ENCODE peak calls at places on chromosomes 3 and 15, in ten cellular contexts. V is iPS DF 6.9; I is heart right ventricle; P is CD8-positive, alpha-beta T cell; B is HCT116; M is CD8-positive, alpha-beta memory T cell; A is small intestine; F is lower lobe of right lung; Y is DND-41; R is upper lobe of right lung. K is an unnamed sample.

GRCh38 chr15:91338763-91339162 is 238.7 kb downstream of the SV2B start:
- DNase-seq in V (peak; percentile 25), I (no peak), P (no peak), B (no peak), M (no peak), A (no peak), F (no peak), Y (no peak), R (no peak), K (no peak)

GRCh38 chr3:188316723-188317070 is 162.7 kb downstream of the LPP start:
- DNase-seq in V (no peak), I (no peak), P (no peak), B (no peak), M (no peak), A (no peak), F (no peak), Y (no peak), R (no peak), K (no peak)

GRCh38 chr3:194245975-194246561 is 105.1 kb downstream of the CPN2 start:
- DNase-seq in V (no peak), I (no peak), P (no peak), B (no peak), M (no peak), A (no peak), F (no peak), Y (no peak), R (no peak), K (no peak)

GRCh38 chr3:187979543-187979942 is 174.4 kb upstream of the LPP start:
- DNase-seq in V (no peak), I (no peak), P (no peak), B (no peak), M (peak; percentile 30), A (no peak), F (no peak), Y (peak; percentile 84), R (no peak), K (peak; percentile 64)

GRCh38 chr3:13015286-13016082 is 57.7 kb downstream of the IQSEC1 start:
- DNase-seq in V (no peak), I (peak; percentile 42), P (peak; percentile 48), B (no peak), M (peak; percentile 76), A (peak; percentile 36), F (peak; percentile 76), Y (peak; percentile 86), R (peak; percentile 81), K (peak; percentile 73)

GRCh38 chr3:48662753-48663488 is at the start of gene CELSR3:
- DNase-seq in V (no peak), I (peak; percentile 71), P (peak; percentile 37), B (peak; percentile 75), M (no peak), A (peak; percentile 51), F (peak; percentile 62), Y (no peak), R (peak; percentile 74), K (no peak)

GRCh38 chr3:3906171-3906570 is 106.9 kb downstream of the LRRN1 start:
- DNase-seq in V (no peak), I (no peak), P (no peak), B (no peak), M (no peak), A (no peak), F (no peak), Y (no peak), R (no peak), K (no peak)

GRCh38 chr3:187738400-187739124 is 6.7 kb downstream of the BCL6 start:
- DNase-seq in V (no peak), I (peak; percentile 97), P (peak; percentile 48), B (peak; percentile 83), M (peak; percentile 70), A (peak; percentile 86), F (peak; percentile 88), Y (peak; percentile 86), R (peak; percentile 87), K (peak; percentile 68)

GRCh38 chr3:55893045-55893664 is 406.0 kb upstream of the WNT5A start:
- DNase-seq in V (no peak), I (no peak), P (no peak), B (no peak), M (no peak), A (no peak), F (no peak), Y (no peak), R (no peak), K (no peak)

GRCh38 chr3:188664795-188665194 is 507.0 kb upstream of the TPRG1 start:
- DNase-seq in V (no peak), I (no peak), P (no peak), B (peak; percentile 31), M (no peak), A (peak; percentile 31), F (no peak), Y (no peak), R (no peak), K (no peak)

GRCh38 chr3:196967412-196968232 is 1.0 kb downstream of the PIGZ start:
- DNase-seq in V (no peak), I (no peak), P (no peak), B (no peak), M (no peak), A (no peak), F (no peak), Y (no peak), R (no peak), K (no peak)

GRCh38 chr3:8538904-8539303 is 37.3 kb downstream of the LMCD1 start:
- DNase-seq in V (no peak), I (no peak), P (no peak), B (no peak), M (no peak), A (no peak), F (no peak), Y (no peak), R (no peak), K (no peak)

GRCh38 chr15:43484455-43484854 is 8.5 kb downstream of the TP53BP1 start:
- DNase-seq in V (no peak), I (no peak), P (no peak), B (no peak), M (no peak), A (no peak), F (no peak), Y (no peak), R (no peak), K (no peak)

GRCh38 chr3:46930176-46930944 is 46.2 kb downstream of the CCDC12 start:
- DNase-seq in V (no peak), I (no peak), P (no peak), B (no peak), M (no peak), A (peak; percentile 44), F (peak; percentile 73), Y (no peak), R (peak; percentile 79), K (no peak)

GRCh38 chr3:19226516-19226915 is 78.2 kb downstream of the KCNH8 start:
- DNase-seq in V (no peak), I (no peak), P (no peak), B (no peak), M (no peak), A (no peak), F (no peak), Y (no peak), R (no peak), K (no peak)

GRCh38 chr3:173911446-173911845 is 513.9 kb downstream of the NLGN1 start:
- DNase-seq in V (no peak), I (no peak), P (no peak), B (no peak), M (no peak), A (no peak), F (no peak), Y (no peak), R (no peak), K (no peak)

GRCh38 chr3:133589503-133589902 is 16.0 kb downstream of the CDV3 start:
- DNase-seq in V (no peak), I (no peak), P (no peak), B (no peak), M (no peak), A (no peak), F (no peak), Y (no peak), R (no peak), K (no peak)
- H3K36me3 ChIP-seq in V (peaks cover 17% of the 10 kb centered on the region), I (no peaks in the 10 kb centered on the region), P (peaks cover 21% of the 10 kb centered on the region), B (peaks cover 43% of the 10 kb centered on the region), M (peaks cover 37% of the 10 kb centered on the region), A (peaks cover 16% of the 10 kb centered on the region), F (peaks cover 60% of the 10 kb centered on the region), Y (peaks cover 48% of the 10 kb centered on the region), R (peaks cover 54% of the 10 kb centered on the region), K (peaks cover 37% of the 10 kb centered on the region)

GRCh38 chr3:40585381-40586016 is 60.7 kb downstream of the ZNF621 start:
- DNase-seq in V (no peak), I (no peak), P (no peak), B (no peak), M (no peak), A (no peak), F (no peak), Y (no peak), R (no peak), K (no peak)
- H3K4me1 ChIP-seq in V (no peaks in the 10 kb centered on the region), I (peaks cover 29% of the 10 kb centered on the region), P (no peaks in the 10 kb centered on the region), B (no peaks in the 10 kb centered on the region), M (no peaks in the 10 kb centered on the region), A (no peaks in the 10 kb centered on the region), F (no peaks in the 10 kb centered on the region), Y (no peaks in the 10 kb centered on the region), R (peaks cover 6% of the 10 kb centered on the region), K (no peaks in the 10 kb centered on the region)

DNA sequence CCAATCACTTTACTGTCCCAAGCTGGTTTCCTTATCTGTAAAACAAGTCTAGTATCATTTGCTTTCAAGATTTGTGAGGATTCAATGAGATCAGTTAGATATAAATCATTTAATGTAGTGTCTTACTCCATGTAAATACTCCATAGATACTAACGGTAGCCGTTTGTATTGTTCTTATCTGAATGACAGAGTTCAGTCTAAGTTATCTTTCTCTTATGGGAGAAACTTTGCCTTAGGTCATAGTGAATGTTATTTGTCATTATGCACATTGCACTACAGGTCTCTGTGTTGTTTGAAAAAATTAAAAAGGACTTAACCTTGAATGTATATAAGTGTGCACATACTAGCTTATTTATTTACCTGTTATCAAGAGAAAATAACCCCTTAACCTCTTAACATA is 44.7 kb downstream of the MBNL1 start:
- DNase-seq in V (no peak), I (no peak), P (no peak), B (no peak), M (no peak), A (peak; percentile 52), F (no peak), Y (no peak), R (no peak), K (no peak)
- H3K36me3 ChIP-seq in V (no peaks in the 10 kb centered on the region), I (no peaks in the 10 kb centered on the region), P (no peaks in the 10 kb centered on the region), B (no peaks in the 10 kb centered on the region), M (no peaks in the 10 kb centered on the region), A (peaks cover 1% of the 10 kb centered on the region), F (no peaks in the 10 kb centered on the region), Y (peaks cover 43% of the 10 kb centered on the region), R (no peaks in the 10 kb centered on the region), K (no peaks in the 10 kb centered on the region)

DNA sequence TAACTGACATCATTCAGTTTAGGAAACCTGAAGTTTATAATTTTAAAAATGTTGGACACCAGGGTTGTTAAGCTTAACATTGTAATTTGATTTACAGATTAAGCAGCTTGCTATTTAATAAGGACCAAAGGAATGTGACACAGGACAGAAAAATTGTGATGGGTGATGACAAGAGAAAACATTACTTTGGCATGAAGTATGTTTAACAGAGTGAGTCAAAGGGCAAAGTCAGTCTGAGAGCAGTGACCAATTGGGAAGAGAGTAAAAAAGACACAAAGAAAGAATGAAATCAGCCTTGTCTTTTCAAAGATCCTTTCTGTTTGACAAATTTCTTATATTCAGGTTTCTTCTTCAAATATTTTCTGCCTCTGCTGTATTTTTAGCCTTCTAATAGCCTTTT is 1301.5 kb downstream of the SI start:
- DNase-seq in V (no peak), I (no peak), P (no peak), B (no peak), M (no peak), A (no peak), F (no peak), Y (no peak), R (no peak), K (no peak)
- H3K4me1 ChIP-seq in V (no peaks in the 10 kb centered on the region), I (no peaks in the 10 kb centered on the region), P (no peaks in the 10 kb centered on the region), B (peaks cover 13% of the 10 kb centered on the region), M (no peaks in the 10 kb centered on the region), A (no peaks in the 10 kb centered on the region), F (no peaks in the 10 kb centered on the region), Y (no peaks in the 10 kb centered on the region), R (no peaks in the 10 kb centered on the region), K (no peaks in the 10 kb centered on the region)

GRCh38 chr15:41079717-41080116 is 36.4 kb downstream of the INO80 start:
- DNase-seq in V (no peak), I (no peak), P (no peak), B (no peak), M (no peak), A (no peak), F (no peak), Y (no peak), R (no peak), K (no peak)
- H3K36me3 ChIP-seq in V (peaks cover 13% of the 10 kb centered on the region), I (peaks cover 8% of the 10 kb centered on the region), P (peaks cover 44% of the 10 kb centered on the region), B (peaks cover 63% of the 10 kb centered on the region), M (peaks cover 35% of the 10 kb centered on the region), A (peaks cover 16% of the 10 kb centered on the region), F (peaks cover 100% of the 10 kb centered on the region), Y (peaks cover 85% of the 10 kb centered on the region), R (peaks cover 100% of the 10 kb centered on the region), K (peaks cover 20% of the 10 kb centered on the region)

K was measured in naive thymus-derived CD4-positive, alpha-beta T cell.